ENCODE peak calls at places on chromosomes 11 and 22, in six cellular contexts. K is fibroblast of the conjunctiva; A is stimulated activated CD4-positive, alpha-beta T cell treated with anti-CD3 and anti-CD28 coated beads, Interleukin-12 subunit alpha, Interleukin-12 subunit beta, amount 100 ng/mL, for 24 hours; Q is Calu3; S is type B pancreatic cell; J is foreskin keratinocyte. I is an unnamed sample.
A peak's percentile ranks its signal among the peaks of the same experiment; 100 is the strongest.

GRCh38 chr11:18105802-18106574 is at the start of gene SAAL1:
- DNase-seq in K (peak; percentile 65), A (peak; percentile 78), Q (peak; percentile 91), S (peak; percentile 91), J (peak; percentile 48), I (peak; percentile 38)

GRCh38 chr11:63537293-63538101 is 889 bp downstream of the PLAAT4 start:
- DNase-seq in Q (no peak), A (no peak), K (peak; percentile 54), J (no peak), S (no peak), I (peak; percentile 49)

GRCh38 chr11:130798801-130799200 is 117.5 kb downstream of the SNX19 start:
- DNase-seq in S (no peak), K (no peak), J (no peak), A (no peak), Q (no peak), I (no peak)

GRCh38 chr11:128686045-128686741 is 7.7 kb upstream of the FLI1 start:
- DNase-seq in J (no peak), Q (no peak), A (no peak), K (no peak), S (no peak), I (no peak)

GRCh38 chr11:19980957-19981669 is 179.2 kb downstream of the DBX1 start:
- DNase-seq in K (peak; percentile 60), Q (no peak), A (no peak), S (no peak), J (no peak), I (peak; percentile 35)

GRCh38 chr11:115325523-115325922 is 178.7 kb downstream of the CADM1 start:
- DNase-seq in S (no peak), Q (no peak), K (no peak), J (no peak), A (no peak), I (no peak)

GRCh38 chr22:19554834-19555404 is 30.7 kb upstream of the CLDN5 start:
- DNase-seq in Q (peak; percentile 47), K (no peak), S (no peak), J (no peak), A (no peak), I (no peak)

GRCh38 chr11:35787626-35788025 is 125.1 kb downstream of the TRIM44 start:
- DNase-seq in J (no peak), K (no peak), Q (no peak), A (no peak), S (no peak), I (no peak)

GRCh38 chr11:74534216-74534615 is 40.7 kb upstream of the LIPT2 start:
- DNase-seq in A (no peak), J (no peak), K (no peak), S (no peak), Q (no peak), I (no peak)

GRCh38 chr11:56932572-56933235 is 56.0 kb upstream of the OR5AK2 start:
- DNase-seq in J (peak; percentile 92), Q (peak; percentile 60), K (peak; percentile 2), A (no peak), S (no peak), I (no peak)

GRCh38 chr11:11989774-11990744 is 18.4 kb downstream of the DKK3 start:
- DNase-seq in A (no peak), J (no peak), S (peak; percentile 16), K (no peak), Q (no peak), I (peak; percentile 64)

GRCh38 chr11:81497202-81497804 is 1236.4 kb downstream of the FAM181B start:
- DNase-seq in Q (peak; percentile 0), J (no peak), K (peak; percentile 6), S (no peak), A (no peak), I (no peak)

GRCh38 chr22:23178512-23179254 is 1.6 kb upstream of the BCR start:
- DNase-seq in K (peak; percentile 23), J (no peak), S (peak; percentile 82), A (peak; percentile 36), Q (peak; percentile 82), I (peak; percentile 8)

GRCh38 chr11:117099681-117100080 is 1.5 kb upstream of the SIK3 start:
- DNase-seq in A (no peak), K (no peak), S (no peak), Q (no peak), J (no peak), I (no peak)

GRCh38 chr11:63609971-63610580 is 4.2 kb downstream of the PLAAT3 start:
- DNase-seq in S (no peak), A (no peak), Q (peak; percentile 36), J (no peak), K (no peak), I (no peak)

GRCh38 chr11:112005422-112006094 is 19.6 kb upstream of the DLAT start:
- DNase-seq in A (no peak), Q (no peak), S (no peak), K (no peak), J (no peak), I (no peak)

GRCh38 chr11:94876645-94877445 is 96.5 kb downstream of the CWC15 start:
- DNase-seq in J (peak; percentile 36), Q (peak; percentile 49), A (peak; percentile 39), S (no peak), K (peak; percentile 88), I (peak; percentile 87)

GRCh38 chr11:83768476-83768875 is 482.3 kb upstream of the CCDC90B start:
- DNase-seq in J (no peak), S (no peak), A (no peak), K (no peak), Q (no peak), I (no peak)

GRCh38 chr11:78838417-78838816 is 263.8 kb upstream of the NARS2 start:
- DNase-seq in K (no peak), S (no peak), A (no peak), Q (no peak), J (peak; percentile 16), I (no peak)

GRCh38 chr22:20973634-20974286 is 6.7 kb downstream of the AIFM3 start:
- DNase-seq in J (no peak), S (no peak), Q (no peak), A (no peak), K (no peak), I (no peak)